ENCODE peak calls at places on chromosomes 1 and 21, in five cellular contexts. One of them, this sample, is unnamed.
A peak's percentile ranks its signal among the peaks of the same experiment; 100 is the strongest.

GRCh38 chr1:60431593-60431992 is 358.0 kb upstream of the C1orf87 start:
- DNase-seq in tibial artery: no peak
- DNase-seq in stimulated activated naive CD8-positive, alpha-beta T cell treated with anti-CD3 and anti-CD28 coated beads, Interleukin-15, amount 100 ng/mL, for 72 hours: no peak
- DNase-seq in nucleus accumbens: no peak
- DNase-seq in T-cell: no peak
- DNase-seq in this sample: no peak

GRCh38 chr1:117061986-117062415 is 1.9 kb downstream of the TTF2 start:
- DNase-seq in tibial artery: no peak
- DNase-seq in stimulated activated naive CD8-positive, alpha-beta T cell treated with anti-CD3 and anti-CD28 coated beads, Interleukin-15, amount 100 ng/mL, for 72 hours: no peak
- DNase-seq in nucleus accumbens: no peak
- DNase-seq in T-cell: no peak
- DNase-seq in this sample: no peak

GRCh38 chr1:94321662-94322061 is 84.3 kb upstream of the ARHGAP29 start:
- DNase-seq in tibial artery: no peak
- DNase-seq in stimulated activated naive CD8-positive, alpha-beta T cell treated with anti-CD3 and anti-CD28 coated beads, Interleukin-15, amount 100 ng/mL, for 72 hours: no peak
- DNase-seq in nucleus accumbens: no peak
- DNase-seq in T-cell: no peak
- DNase-seq in this sample: no peak

GRCh38 chr1:183234660-183235476 is 48.8 kb downstream of the LAMC2 start:
- DNase-seq in tibial artery: peak; percentile 90
- DNase-seq in stimulated activated naive CD8-positive, alpha-beta T cell treated with anti-CD3 and anti-CD28 coated beads, Interleukin-15, amount 100 ng/mL, for 72 hours: no peak
- DNase-seq in nucleus accumbens: peak; percentile 32
- DNase-seq in T-cell: no peak
- DNase-seq in this sample: peak; percentile 83

GRCh38 chr1:239711768-239712167 is 325.4 kb downstream of the CHRM3 start:
- DNase-seq in tibial artery: no peak
- DNase-seq in stimulated activated naive CD8-positive, alpha-beta T cell treated with anti-CD3 and anti-CD28 coated beads, Interleukin-15, amount 100 ng/mL, for 72 hours: no peak
- DNase-seq in nucleus accumbens: no peak
- DNase-seq in T-cell: no peak
- DNase-seq in this sample: no peak

GRCh38 chr1:2807036-2807435 is 5.5 kb upstream of the TTC34 start:
- DNase-seq in tibial artery: no peak
- DNase-seq in stimulated activated naive CD8-positive, alpha-beta T cell treated with anti-CD3 and anti-CD28 coated beads, Interleukin-15, amount 100 ng/mL, for 72 hours: no peak
- DNase-seq in nucleus accumbens: no peak
- DNase-seq in T-cell: no peak
- DNase-seq in this sample: no peak

GRCh38 chr21:15768045-15768601 is 38.3 kb downstream of the USP25 start:
- DNase-seq in tibial artery: no peak
- DNase-seq in stimulated activated naive CD8-positive, alpha-beta T cell treated with anti-CD3 and anti-CD28 coated beads, Interleukin-15, amount 100 ng/mL, for 72 hours: no peak
- DNase-seq in nucleus accumbens: no peak
- DNase-seq in T-cell: no peak
- DNase-seq in this sample: no peak

GRCh38 chr1:172764378-172764777 is 105.5 kb downstream of the FASLG start:
- DNase-seq in tibial artery: no peak
- DNase-seq in stimulated activated naive CD8-positive, alpha-beta T cell treated with anti-CD3 and anti-CD28 coated beads, Interleukin-15, amount 100 ng/mL, for 72 hours: peak; percentile 60
- DNase-seq in nucleus accumbens: no peak
- DNase-seq in T-cell: peak; percentile 71
- DNase-seq in this sample: no peak

GRCh38 chr1:214558002-214558770 is 6.8 kb upstream of the PTPN14 start:
- DNase-seq in tibial artery: no peak
- DNase-seq in stimulated activated naive CD8-positive, alpha-beta T cell treated with anti-CD3 and anti-CD28 coated beads, Interleukin-15, amount 100 ng/mL, for 72 hours: no peak
- DNase-seq in nucleus accumbens: no peak
- DNase-seq in T-cell: no peak
- DNase-seq in this sample: no peak

GRCh38 chr1:66589326-66589725 is 55.4 kb downstream of the SGIP1 start:
- DNase-seq in tibial artery: no peak
- DNase-seq in stimulated activated naive CD8-positive, alpha-beta T cell treated with anti-CD3 and anti-CD28 coated beads, Interleukin-15, amount 100 ng/mL, for 72 hours: no peak
- DNase-seq in nucleus accumbens: no peak
- DNase-seq in T-cell: no peak
- DNase-seq in this sample: no peak

GRCh38 chr1:156508205-156508954 is 7.8 kb upstream of the MEF2D start:
- DNase-seq in tibial artery: peak; percentile 97
- DNase-seq in stimulated activated naive CD8-positive, alpha-beta T cell treated with anti-CD3 and anti-CD28 coated beads, Interleukin-15, amount 100 ng/mL, for 72 hours: no peak
- DNase-seq in nucleus accumbens: peak; percentile 21
- DNase-seq in T-cell: no peak
- DNase-seq in this sample: peak; percentile 84

GRCh38 chr1:115648717-115649691 is 7.2 kb downstream of the VANGL1 start:
- DNase-seq in tibial artery: no peak
- DNase-seq in stimulated activated naive CD8-positive, alpha-beta T cell treated with anti-CD3 and anti-CD28 coated beads, Interleukin-15, amount 100 ng/mL, for 72 hours: peak; percentile 36
- DNase-seq in nucleus accumbens: no peak
- DNase-seq in T-cell: no peak
- DNase-seq in this sample: no peak

GRCh38 chr1:7228252-7228961 is 443.2 kb downstream of the CAMTA1 start:
- DNase-seq in tibial artery: no peak
- DNase-seq in stimulated activated naive CD8-positive, alpha-beta T cell treated with anti-CD3 and anti-CD28 coated beads, Interleukin-15, amount 100 ng/mL, for 72 hours: no peak
- DNase-seq in nucleus accumbens: no peak
- DNase-seq in T-cell: no peak
- DNase-seq in this sample: no peak

GRCh38 chr1:235030919-235031596 is 97.6 kb downstream of the TOMM20 start:
- DNase-seq in tibial artery: peak; percentile 44
- DNase-seq in stimulated activated naive CD8-positive, alpha-beta T cell treated with anti-CD3 and anti-CD28 coated beads, Interleukin-15, amount 100 ng/mL, for 72 hours: no peak
- DNase-seq in nucleus accumbens: no peak
- DNase-seq in T-cell: no peak
- DNase-seq in this sample: no peak

This sample was measured in ureter.